ENCODE peak calls at places on chromosomes 7 and 10, in six cellular contexts. I is type B pancreatic cell, U is astrocyte of the hippocampus, P is BJ, R is fibroblast of mammary gland, Q is T follicular helper cell. E is an unnamed sample.

GRCh38 chr10:27611209-27611608 is 107.1 kb downstream of the RAB18 start:
- DNase-seq in Q (no peak), P (peak; percentile 72), R (peak; percentile 87), I (no peak), U (no peak), E (peak; percentile 40)

GRCh38 chr10:79229830-79230562 is 117.3 kb upstream of the PPIF start:
- DNase-seq in Q (no peak), U (no peak), I (no peak), R (no peak), P (no peak), E (no peak)

GRCh38 chr10:109866168-109866994 is 56.9 kb downstream of the XPNPEP1 start:
- DNase-seq in I (no peak), R (peak; percentile 11), U (peak; percentile 13), Q (no peak), P (no peak), E (no peak)

GRCh38 chr7:16695621-16696237 is 49.7 kb downstream of the BZW2 start:
- DNase-seq in P (no peak), I (no peak), Q (no peak), U (peak; percentile 81), R (peak; percentile 76), E (peak; percentile 77)

GRCh38 chr7:132472463-132473120 is 103.7 kb downstream of the PLXNA4 start:
- DNase-seq in U (peak; percentile 65), Q (no peak), R (peak; percentile 75), I (no peak), P (peak; percentile 18), E (peak; percentile 7)

GRCh38 chr10:35387768-35388167 is 51.5 kb downstream of the CCNY start:
- DNase-seq in Q (no peak), P (no peak), R (peak; percentile 79), I (no peak), U (peak; percentile 53), E (peak; percentile 77)

GRCh38 chr10:120789804-120790203 is 61.4 kb upstream of the WDR11 start:
- DNase-seq in Q (no peak), I (no peak), U (no peak), P (no peak), R (no peak), E (no peak)

GRCh38 chr7:124688991-124689390 is 76.6 kb downstream of the GPR37 start:
- DNase-seq in P (peak; percentile 4), I (no peak), Q (no peak), U (peak; percentile 77), R (no peak), E (peak; percentile 86)

GRCh38 chr10:13095094-13095493 is 4.9 kb upstream of the OPTN start:
- DNase-seq in I (no peak), Q (no peak), R (no peak), U (no peak), P (no peak), E (no peak)

GRCh38 chr10:60955957-60956425 is 12.0 kb upstream of the RHOBTB1 start:
- DNase-seq in U (peak; percentile 66), R (peak; percentile 71), Q (no peak), P (no peak), I (no peak), E (peak; percentile 91)

GRCh38 chr7:142094861-142095260 is 16.7 kb upstream of the MGAM2 start:
- DNase-seq in U (no peak), P (no peak), I (no peak), R (peak; percentile 6), Q (no peak), E (peak; percentile 45)

GRCh38 chr10:101710064-101710695 is 15.2 kb upstream of the FBXW4 start:
- DNase-seq in R (no peak), I (no peak), U (peak; percentile 25), Q (no peak), P (no peak), E (no peak)

GRCh38 chr10:93386496-93387369 is 95.4 kb downstream of the MYOF start:
- DNase-seq in I (no peak), Q (no peak), R (peak; percentile 62), U (no peak), P (no peak), E (no peak)

GRCh38 chr7:42189535-42189934 is 47.5 kb downstream of the GLI3 start:
- DNase-seq in U (no peak), Q (no peak), I (no peak), P (no peak), R (peak; percentile 58), E (peak; percentile 62)

GRCh38 chr7:120064565-120064964 is 208.4 kb upstream of the KCND2 start:
- DNase-seq in R (peak; percentile 94), U (no peak), I (no peak), P (no peak), Q (no peak), E (peak; percentile 71)

GRCh38 chr7:32533313-32534024 is 38.2 kb downstream of the AVL9 start:
- DNase-seq in I (no peak), U (no peak), P (no peak), R (peak; percentile 53), Q (no peak), E (no peak)

E was measured in epithelial cell of esophagus.